ENCODE peak calls at places on chromosomes 2 and 18, in seven cellular contexts. E is cardiac muscle cell, Z is fibroblast of lung, D is A549, G is epithelial cell of esophagus, R is IMR-90, X is dorsolateral prefrontal cortex. B is an unnamed sample.

GRCh38 chr2:48600204-48600813 is 17.3 kb upstream of the GTF2A1L start:
- DNase-seq in E (peak; percentile 67), Z (peak; percentile 27), D (peak; percentile 46), G (peak; percentile 46), R (peak; percentile 67), X (no peak), B (peak; percentile 41)

GRCh38 chr2:25788457-25788856 is 89.8 kb downstream of the ASXL2 start:
- DNase-seq in E (no peak), Z (peak; percentile 8), D (no peak), G (no peak), R (no peak), X (no peak), B (no peak)

GRCh38 chr2:161250864-161251436 is 57.3 kb upstream of the PSMD14 start:
- DNase-seq in E (peak; percentile 68), Z (peak; percentile 44), D (peak; percentile 73), G (peak; percentile 82), R (peak; percentile 37), X (no peak), B (peak; percentile 58)

GRCh38 chr2:35585972-35586371 is 769.6 kb upstream of the CRIM1 start:
- DNase-seq in E (no peak), Z (no peak), D (peak; percentile 19), G (no peak), R (no peak), X (no peak), B (no peak)

GRCh38 chr2:222272446-222273035 is 26.3 kb downstream of the PAX3 start:
- DNase-seq in E (no peak), Z (no peak), D (no peak), G (no peak), R (no peak), X (no peak), B (no peak)

GRCh38 chr2:219475697-219476604 is 22.7 kb upstream of the GMPPA start:
- DNase-seq in E (peak; percentile 87), Z (peak; percentile 65), D (peak; percentile 63), G (peak; percentile 61), R (peak; percentile 45), X (peak; percentile 66), B (peak; percentile 89)

GRCh38 chr18:48794251-48794970 is 156.4 kb downstream of the SMAD7 start:
- DNase-seq in E (no peak), Z (no peak), D (no peak), G (no peak), R (no peak), X (no peak), B (no peak)

GRCh38 chr18:7177131-7177744 is 53.7 kb upstream of the LRRC30 start:
- DNase-seq in E (peak; percentile 80), Z (peak; percentile 65), D (peak; percentile 54), G (peak; percentile 86), R (peak; percentile 85), X (no peak), B (peak; percentile 53)

GRCh38 chr2:59308108-59308507 is 1067.0 kb upstream of the FANCL start:
- DNase-seq in E (no peak), Z (no peak), D (no peak), G (no peak), R (no peak), X (no peak), B (no peak)

GRCh38 chr18:1708006-1708405 is 803.3 kb downstream of the ADCYAP1 start:
- DNase-seq in E (no peak), Z (no peak), D (no peak), G (peak; percentile 31), R (no peak), X (no peak), B (no peak)

GRCh38 chr2:165697727-165698620 is 96.1 kb downstream of the GALNT3 start:
- DNase-seq in E (no peak), Z (no peak), D (no peak), G (no peak), R (no peak), X (no peak), B (no peak)

GRCh38 chr2:46804794-46805193 is 110.8 kb downstream of the MCFD2 start:
- DNase-seq in E (no peak), Z (peak; percentile 41), D (no peak), G (no peak), R (peak; percentile 54), X (no peak), B (no peak)

GRCh38 chr18:6571239-6571602 is 156.5 kb upstream of the L3MBTL4 start:
- DNase-seq in E (no peak), Z (no peak), D (no peak), G (no peak), R (no peak), X (no peak), B (no peak)

GRCh38 chr18:79596451-79597175 is 83.0 kb upstream of the CTDP1 start:
- DNase-seq in E (no peak), Z (no peak), D (no peak), G (no peak), R (no peak), X (no peak), B (no peak)

GRCh38 chr2:120934221-120934639 is 198.6 kb downstream of the GLI2 start:
- DNase-seq in E (no peak), Z (no peak), D (peak; percentile 77), G (no peak), R (peak; percentile 53), X (no peak), B (no peak)

GRCh38 chr18:10745232-10745631 is 219.4 kb downstream of the NAPG start:
- DNase-seq in E (no peak), Z (no peak), D (no peak), G (no peak), R (no peak), X (no peak), B (no peak)

GRCh38 chr2:30348825-30349224 is 98.2 kb upstream of the LCLAT1 start:
- DNase-seq in E (no peak), Z (no peak), D (no peak), G (no peak), R (no peak), X (no peak), B (no peak)

GRCh38 chr18:2914185-2914584 is 67.4 kb downstream of the EMILIN2 start:
- DNase-seq in E (peak; percentile 29), Z (no peak), D (no peak), G (no peak), R (no peak), X (no peak), B (no peak)

GRCh38 chr2:97664636-97664970 is 759 bp upstream of the ACTR1B start:
- DNase-seq in E (no peak), Z (no peak), D (peak; percentile 69), G (no peak), R (no peak), X (no peak), B (no peak)

GRCh38 chr2:236156860-236157194 is 11.4 kb downstream of the GBX2 start:
- DNase-seq in E (no peak), Z (no peak), D (no peak), G (no peak), R (no peak), X (no peak), B (no peak)

GRCh38 chr2:230900336-230900995 is 24.6 kb downstream of the GPR55 start:
- DNase-seq in E (no peak), Z (no peak), D (no peak), G (no peak), R (no peak), X (peak; percentile 5), B (no peak)

GRCh38 chr2:72291059-72291458 is 143.4 kb upstream of the CYP26B1 start:
- DNase-seq in E (no peak), Z (peak; percentile 51), D (peak; percentile 20), G (no peak), R (peak; percentile 67), X (no peak), B (no peak)

GRCh38 chr2:118319271-118319684 is 231.0 kb downstream of the INSIG2 start:
- DNase-seq in E (no peak), Z (no peak), D (no peak), G (no peak), R (no peak), X (no peak), B (no peak)

GRCh38 chr18:34933880-34934689 is 107.1 kb upstream of the MAPRE2 start:
- DNase-seq in E (no peak), Z (peak; percentile 26), D (no peak), G (peak; percentile 52), R (peak; percentile 31), X (no peak), B (no peak)

GRCh38 chr2:54052825-54053718 is 62.3 kb upstream of the ACYP2 start:
- DNase-seq in E (no peak), Z (no peak), D (no peak), G (peak; percentile 42), R (no peak), X (no peak), B (no peak)

GRCh38 chr2:143730950-143731254 is 601.7 kb downstream of the ARHGAP15 start:
- DNase-seq in E (no peak), Z (no peak), D (no peak), G (peak; percentile 15), R (no peak), X (no peak), B (no peak)

GRCh38 chr2:10317646-10318045 is 14.9 kb downstream of the HPCAL1 start:
- DNase-seq in E (no peak), Z (no peak), D (no peak), G (no peak), R (no peak), X (no peak), B (no peak)
- TF ChIP-seq CTCF in E (no peak), Z (no peak), D (no peak), G (no peak), R (no peak), X (no peak), B (no peak)

DNA sequence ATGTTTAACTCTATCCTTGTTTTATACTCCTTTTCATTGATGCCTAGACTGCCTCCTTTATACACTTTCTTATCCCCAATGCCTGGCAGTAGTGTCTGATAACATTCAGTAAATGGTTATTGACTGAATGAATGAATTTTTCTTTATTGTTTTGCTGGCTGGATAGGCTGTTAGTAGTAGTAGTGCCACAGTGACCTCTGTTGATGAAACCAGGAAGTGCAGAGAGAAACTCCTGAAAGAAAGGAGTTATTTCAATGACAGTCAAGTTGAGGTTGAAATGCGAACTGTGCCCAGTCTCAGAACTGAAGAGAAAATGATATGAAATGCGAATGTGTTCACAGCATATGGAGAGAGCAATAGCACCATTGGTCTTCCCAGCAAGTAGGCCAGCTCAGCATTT is 26.8 kb upstream of the SLC9A2 start:
- DNase-seq in E (no peak), Z (no peak), D (peak; percentile 6), G (peak; percentile 44), R (peak; percentile 8), X (no peak), B (peak; percentile 67)
- TF ChIP-seq CTCF in E (peak; percentile 68), Z (peak; percentile 31), D (peak; percentile 39), G (peak; percentile 58), R (peak; percentile 60), X (peak; percentile 11), B (peak; percentile 60)

GRCh38 chr18:25605322-25605721 is 253.4 kb upstream of the ZNF521 start:
- DNase-seq in E (no peak), Z (no peak), D (no peak), G (no peak), R (no peak), X (no peak), B (no peak)

GRCh38 chr18:25599443-25599842 is 247.5 kb upstream of the ZNF521 start:
- DNase-seq in E (no peak), Z (no peak), D (no peak), G (no peak), R (no peak), X (no peak), B (no peak)

GRCh38 chr18:25604909-25605247 is 252.9 kb upstream of the ZNF521 start:
- DNase-seq in E (no peak), Z (no peak), D (no peak), G (no peak), R (no peak), X (no peak), B (no peak)

GRCh38 chr18:25604231-25604908 is 252.4 kb upstream of the ZNF521 start:
- DNase-seq in E (no peak), Z (no peak), D (no peak), G (no peak), R (no peak), X (no peak), B (no peak)
- TF ChIP-seq CTCF in E (no peak), Z (no peak), D (no peak), G (no peak), R (no peak), X (no peak), B (no peak)

GRCh38 chr2:147097747-147098146 is 747.1 kb upstream of the ACVR2A start:
- DNase-seq in E (no peak), Z (no peak), D (no peak), G (no peak), R (no peak), X (no peak), B (no peak)
- TF ChIP-seq CTCF in E (no peak), Z (no peak), D (no peak), G (no peak), R (no peak), X (no peak), B (no peak)